ENCODE peak calls at places on chromosomes 13 and 19, in five cellular contexts. R is transverse colon, P is sigmoid colon, T is H1, W is stomach. C is an unnamed sample.

GRCh38 chr19:33240181-33240771 is 14.6 kb upstream of the SLC7A10 start:
- DNase-seq in R (no peak), P (no peak), T (no peak), W (no peak), C (no peak)

GRCh38 chr19:409515-410242 is 732 bp upstream of the C2CD4C start:
- DNase-seq in R (no peak), P (peak; percentile 64), T (no peak), W (no peak), C (no peak)

GRCh38 chr19:41570179-41570578 is 5.8 kb upstream of the CEACAM21 start:
- DNase-seq in R (no peak), P (no peak), T (no peak), W (no peak), C (no peak)

GRCh38 chr13:31913459-31913858 is 118.1 kb upstream of the FRY start:
- DNase-seq in R (no peak), P (no peak), T (no peak), W (no peak), C (no peak)

GRCh38 chr13:73767747-73768315 is 366.4 kb downstream of the KLF12 start:
- DNase-seq in R (no peak), P (no peak), T (no peak), W (no peak), C (no peak)

GRCh38 chr19:1954547-1954946 is 13.6 kb downstream of the CSNK1G2 start:
- DNase-seq in R (no peak), P (no peak), T (no peak), W (no peak), C (no peak)

GRCh38 chr13:87953381-87953780 is 282.2 kb downstream of the SLITRK5 start:
- DNase-seq in R (no peak), P (no peak), T (no peak), W (no peak), C (no peak)

GRCh38 chr19:42198676-42199439 is 18.6 kb downstream of the DEDD2 start:
- DNase-seq in R (peak; percentile 72), P (no peak), T (no peak), W (peak; percentile 44), C (no peak)

GRCh38 chr13:102769679-102770078 is 3.9 kb downstream of the TEX30 start:
- DNase-seq in R (no peak), P (no peak), T (no peak), W (no peak), C (no peak)

GRCh38 chr19:56821675-56822074 is 18.9 kb downstream of the PEG3 start:
- DNase-seq in R (no peak), P (no peak), T (no peak), W (no peak), C (peak; percentile 66)

GRCh38 chr13:40452741-40453665 is 213.4 kb downstream of the FOXO1 start:
- DNase-seq in R (no peak), P (no peak), T (no peak), W (no peak), C (no peak)

GRCh38 chr13:23696610-23697009 is 126.4 kb downstream of the TNFRSF19 start:
- DNase-seq in R (no peak), P (no peak), T (no peak), W (no peak), C (no peak)

GRCh38 chr19:50465986-50466771 is 10.1 kb upstream of the EMC10 start:
- DNase-seq in R (peak; percentile 69), P (no peak), T (no peak), W (peak; percentile 60), C (no peak)

GRCh38 chr19:37466277-37466797 is 907 bp downstream of the ZNF569 start:
- DNase-seq in R (no peak), P (no peak), T (no peak), W (no peak), C (no peak)

GRCh38 chr13:20738616-20739015 is 35.1 kb downstream of the IL17D start:
- DNase-seq in R (no peak), P (no peak), T (no peak), W (no peak), C (peak; percentile 26)

GRCh38 chr13:33845572-33846305 is 27.8 kb downstream of the RFC3 start:
- DNase-seq in R (no peak), P (no peak), T (no peak), W (no peak), C (no peak)

GRCh38 chr19:11092181-11092538 is 2.9 kb downstream of the LDLR start:
- DNase-seq in R (no peak), P (no peak), T (no peak), W (no peak), C (no peak)

GRCh38 chr19:40471111-40471510 is 4.3 kb downstream of the SPTBN4 start:
- DNase-seq in R (no peak), P (no peak), T (no peak), W (no peak), C (no peak)

GRCh38 chr19:15297416-15298224 is 34.7 kb downstream of the BRD4 start:
- DNase-seq in R (peak; percentile 43), P (no peak), T (no peak), W (no peak), C (no peak)

GRCh38 chr13:75469087-75469486 is 12.9 kb downstream of the TBC1D4 start:
- DNase-seq in R (no peak), P (no peak), T (no peak), W (no peak), C (no peak)

GRCh38 chr19:811511-812048 is 10.2 kb downstream of the PLPPR3 start:
- DNase-seq in R (no peak), P (no peak), T (no peak), W (no peak), C (no peak)

GRCh38 chr19:51009061-51009891 is 7.9 kb upstream of the KLK8 start:
- DNase-seq in R (no peak), P (peak; percentile 44), T (no peak), W (no peak), C (no peak)

GRCh38 chr19:601310-601709 is 11.6 kb downstream of the HCN2 start:
- DNase-seq in R (no peak), P (no peak), T (no peak), W (no peak), C (no peak)

GRCh38 chr19:38043649-38044144 is 136.7 kb downstream of the SIPA1L3 start:
- DNase-seq in R (no peak), P (no peak), T (no peak), W (no peak), C (no peak)

GRCh38 chr19:5048727-5049553 is 80.0 kb downstream of the KDM4B start:
- DNase-seq in R (peak; percentile 55), P (no peak), T (no peak), W (no peak), C (no peak)

DNA sequence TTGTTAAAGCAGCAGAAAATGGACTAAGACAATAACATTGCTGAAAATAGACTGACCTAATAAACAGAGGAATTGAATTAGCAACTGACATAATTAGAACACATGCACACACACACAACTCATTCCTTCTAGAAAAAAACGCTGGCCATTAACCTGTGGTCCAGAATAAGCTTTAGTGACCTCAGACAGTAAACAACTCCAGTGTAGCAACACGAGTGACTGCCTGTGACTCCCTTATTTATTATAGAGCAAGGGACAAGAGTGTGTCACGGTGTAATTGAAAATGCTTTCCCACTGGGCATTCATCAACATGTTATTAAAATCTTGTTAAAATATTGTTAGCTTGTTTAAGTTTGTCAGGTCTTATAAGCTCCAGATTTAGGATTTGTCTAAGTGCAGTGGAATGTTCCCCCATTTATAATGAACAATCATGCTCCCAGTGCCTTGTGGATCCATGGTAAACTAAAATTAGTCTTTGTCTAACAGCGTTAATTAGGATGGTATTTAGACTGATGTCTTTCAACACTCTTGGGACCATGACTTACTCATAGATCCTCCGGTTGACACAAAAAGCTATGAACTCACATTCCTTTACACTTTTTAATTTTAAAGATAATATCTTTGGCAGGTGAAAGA is 111.7 kb upstream of the IRS2 start:
- DNase-seq in R (no peak), P (no peak), T (no peak), W (no peak), C (peak; percentile 19)
- TF ChIP-seq POLR2AphosphoS5 in R (no peak), P (no peak), T (no peak), W (no peak), C (no peak)

DNA sequence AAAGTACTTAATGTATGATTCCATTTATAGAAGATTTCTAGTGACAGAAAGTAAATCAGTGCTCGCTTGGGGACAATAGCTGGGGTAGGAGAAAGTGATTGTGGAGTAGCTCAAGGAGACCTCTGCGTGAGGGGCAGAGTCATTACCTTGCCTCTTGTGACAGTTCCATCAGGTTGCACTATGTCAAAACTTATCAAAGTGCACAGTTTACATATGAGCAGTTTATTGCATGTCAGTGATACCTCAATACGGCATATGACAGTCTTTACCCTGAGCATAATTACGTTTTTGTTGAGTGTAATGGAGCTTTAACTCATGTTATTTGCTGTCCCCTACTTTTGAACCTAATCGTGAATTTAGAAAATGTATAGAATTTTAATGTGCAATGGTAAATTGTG is 15.0 kb downstream of the ARHGEF7 start:
- DNase-seq in R (no peak), P (no peak), T (no peak), W (no peak), C (no peak)
- TF ChIP-seq EP300 in R (no peak), P (no peak), T (no peak), W (no peak), C (no peak)

GRCh38 chr13:60583196-60583908 is 186.3 kb downstream of the TDRD3 start:
- DNase-seq in R (no peak), P (no peak), T (no peak), W (no peak), C (no peak)

GRCh38 chr13:60584976-60585375 is 188.0 kb downstream of the TDRD3 start:
- DNase-seq in R (no peak), P (no peak), T (no peak), W (no peak), C (no peak)

DNA sequence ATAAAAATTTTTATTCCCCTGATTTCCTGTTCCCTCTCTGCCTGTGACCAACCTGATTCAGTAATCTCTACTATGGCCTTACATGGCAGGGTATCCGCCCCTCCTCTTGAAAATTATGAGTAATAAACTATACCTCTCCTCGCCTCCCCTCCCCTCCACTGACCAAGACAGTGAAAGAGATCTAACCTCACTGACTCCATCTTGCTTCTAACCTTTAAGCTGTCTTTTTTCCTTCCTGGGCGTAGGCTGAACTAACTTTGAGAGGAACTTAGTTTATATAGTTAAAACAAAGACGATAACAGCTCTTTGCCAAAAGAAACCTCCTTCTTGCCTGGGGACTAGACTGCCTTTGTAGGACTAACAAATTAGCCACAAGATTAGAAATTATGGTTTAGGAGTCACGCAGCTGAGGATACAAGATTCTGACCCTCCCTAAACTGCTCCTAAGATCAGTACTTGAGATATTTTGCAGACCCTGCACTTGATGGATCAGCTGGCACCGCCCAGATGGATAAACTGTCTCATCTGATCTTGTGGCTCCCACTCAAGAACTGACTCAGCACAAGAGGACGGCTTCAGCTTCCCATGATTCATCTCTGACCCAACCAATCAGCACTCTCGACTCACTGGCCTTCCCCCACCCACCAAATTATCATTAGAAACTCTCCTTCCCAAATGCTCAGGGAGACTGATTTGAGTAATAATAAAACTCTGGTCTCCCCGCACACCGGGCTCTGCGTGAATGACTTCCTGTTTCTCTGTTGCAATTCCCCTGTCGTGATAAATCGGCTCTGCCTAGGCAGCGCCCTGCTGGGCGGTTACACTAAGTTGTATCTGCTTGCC is 187.1 kb downstream of the TDRD3 start:
- DNase-seq in R (peak; percentile 25), P (no peak), T (peak; percentile 84), W (no peak), C (no peak)
- TF ChIP-seq POLR2AphosphoS5 in R (no peak), P (no peak), T (peak; percentile 54), W (no peak), C (no peak)

DNA sequence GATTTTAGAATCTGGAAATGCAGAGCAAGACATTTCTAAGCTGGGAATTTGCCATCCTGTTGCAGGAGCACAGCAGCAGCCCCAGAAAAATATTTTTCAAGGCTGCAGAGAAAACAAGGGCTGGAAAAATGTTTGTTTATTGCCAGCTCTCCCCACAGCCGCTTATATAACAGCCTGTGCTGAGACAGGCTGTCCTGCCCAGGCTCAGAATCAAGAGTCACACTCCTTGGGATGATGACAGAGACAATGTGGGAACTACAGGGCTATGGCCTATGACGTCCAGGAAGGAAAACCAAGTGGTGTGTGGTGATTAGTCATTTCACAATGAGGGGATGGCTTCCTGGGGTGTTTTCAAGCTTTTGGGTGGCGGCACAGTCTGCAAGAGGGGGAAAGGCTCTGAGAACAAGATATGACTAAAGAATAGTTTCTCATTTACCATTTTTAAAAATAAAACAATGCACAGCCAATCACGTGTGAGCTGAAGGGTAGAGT is 136.3 kb upstream of the SERP2 start:
- DNase-seq in R (peak; percentile 47), P (peak; percentile 92), T (no peak), W (no peak), C (no peak)
- TF ChIP-seq EP300 in R (peak; percentile 74), P (peak; percentile 75), T (no peak), W (peak; percentile 95), C (peak; percentile 48)

C was measured in esophagus muscularis mucosa.